ENCODE peak calls at places on chromosomes 3 and 15, in ten cellular contexts. One of them, this sample, is unnamed.

GRCh38 chr3:174775603-174776002 is 83.5 kb upstream of the NAALADL2 start:
- DNase-seq in stomach: no peak
- DNase-seq in HL-60: no peak
- DNase-seq in lower lobe of right lung: no peak
- DNase-seq in endothelial cell of umbilical vein: peak
- DNase-seq in IMR-90: peak
- DNase-seq in caudate nucleus: no peak
- DNase-seq in heart right ventricle: no peak
- DNase-seq in SK-N-SH: no peak
- DNase-seq in CD8-positive, alpha-beta T cell: no peak
- DNase-seq in this sample: no peak

GRCh38 chr15:89121414-89121813 is 33.2 kb downstream of the ABHD2 start:
- DNase-seq in endothelial cell of umbilical vein: no peak
- DNase-seq in IMR-90: no peak
- DNase-seq in HL-60: no peak
- DNase-seq in caudate nucleus: no peak
- DNase-seq in heart right ventricle: no peak
- DNase-seq in CD8-positive, alpha-beta T cell: no peak
- DNase-seq in SK-N-SH: no peak
- DNase-seq in lower lobe of right lung: no peak
- DNase-seq in stomach: peak
- DNase-seq in this sample: no peak

GRCh38 chr3:16060358-16060852 is 114.1 kb upstream of the GALNT15 start:
- DNase-seq in stomach: no peak
- DNase-seq in CD8-positive, alpha-beta T cell: no peak
- DNase-seq in IMR-90: peak
- DNase-seq in endothelial cell of umbilical vein: peak
- DNase-seq in heart right ventricle: no peak
- DNase-seq in HL-60: no peak
- DNase-seq in lower lobe of right lung: no peak
- DNase-seq in SK-N-SH: no peak
- DNase-seq in caudate nucleus: no peak
- DNase-seq in this sample: peak

GRCh38 chr3:177944228-177944661 is 592.0 kb upstream of the KCNMB2 start:
- DNase-seq in CD8-positive, alpha-beta T cell: peak
- DNase-seq in SK-N-SH: no peak
- DNase-seq in caudate nucleus: no peak
- DNase-seq in endothelial cell of umbilical vein: peak
- DNase-seq in lower lobe of right lung: no peak
- DNase-seq in HL-60: peak
- DNase-seq in stomach: no peak
- DNase-seq in heart right ventricle: no peak
- DNase-seq in IMR-90: peak
- DNase-seq in this sample: no peak

GRCh38 chr3:165133188-165133899 is 55.0 kb upstream of the SI start:
- DNase-seq in SK-N-SH: no peak
- DNase-seq in heart right ventricle: no peak
- DNase-seq in caudate nucleus: no peak
- DNase-seq in CD8-positive, alpha-beta T cell: no peak
- DNase-seq in lower lobe of right lung: no peak
- DNase-seq in endothelial cell of umbilical vein: no peak
- DNase-seq in stomach: no peak
- DNase-seq in HL-60: no peak
- DNase-seq in IMR-90: no peak
- DNase-seq in this sample: no peak

GRCh38 chr3:128282392-128283196 is 129.3 kb downstream of the EEFSEC start:
- DNase-seq in heart right ventricle: peak
- DNase-seq in CD8-positive, alpha-beta T cell: no peak
- DNase-seq in IMR-90: peak
- DNase-seq in lower lobe of right lung: no peak
- DNase-seq in HL-60: no peak
- DNase-seq in SK-N-SH: peak
- DNase-seq in stomach: no peak
- DNase-seq in caudate nucleus: no peak
- DNase-seq in endothelial cell of umbilical vein: no peak
- DNase-seq in this sample: no peak

GRCh38 chr15:31341036-31341435 is 14.4 kb downstream of the KLF13 start:
- DNase-seq in caudate nucleus: peak
- DNase-seq in SK-N-SH: no peak
- DNase-seq in CD8-positive, alpha-beta T cell: no peak
- DNase-seq in lower lobe of right lung: no peak
- DNase-seq in IMR-90: no peak
- DNase-seq in heart right ventricle: no peak
- DNase-seq in endothelial cell of umbilical vein: no peak
- DNase-seq in stomach: no peak
- DNase-seq in HL-60: no peak
- DNase-seq in this sample: no peak

GRCh38 chr15:77753238-77753873 is 120.6 kb upstream of the LINGO1 start:
- DNase-seq in caudate nucleus: peak
- DNase-seq in SK-N-SH: no peak
- DNase-seq in heart right ventricle: peak
- DNase-seq in CD8-positive, alpha-beta T cell: no peak
- DNase-seq in IMR-90: peak
- DNase-seq in stomach: no peak
- DNase-seq in HL-60: no peak
- DNase-seq in lower lobe of right lung: no peak
- DNase-seq in endothelial cell of umbilical vein: peak
- DNase-seq in this sample: no peak

GRCh38 chr3:184583345-184584000 is 21.9 kb downstream of the EPHB3 start:
- DNase-seq in lower lobe of right lung: no peak
- DNase-seq in heart right ventricle: peak
- DNase-seq in stomach: no peak
- DNase-seq in caudate nucleus: peak
- DNase-seq in CD8-positive, alpha-beta T cell: no peak
- DNase-seq in SK-N-SH: peak
- DNase-seq in endothelial cell of umbilical vein: no peak
- DNase-seq in HL-60: no peak
- DNase-seq in IMR-90: no peak
- DNase-seq in this sample: no peak
- H3K27ac ChIP-seq in lower lobe of right lung: peak
- H3K27ac ChIP-seq in heart right ventricle: peak
- H3K27ac ChIP-seq in stomach: peak
- H3K27ac ChIP-seq in caudate nucleus: peak
- H3K27ac ChIP-seq in CD8-positive, alpha-beta T cell: no peak
- H3K27ac ChIP-seq in SK-N-SH: no peak
- H3K27ac ChIP-seq in endothelial cell of umbilical vein: no peak
- H3K27ac ChIP-seq in HL-60: no peak
- H3K27ac ChIP-seq in IMR-90: no peak
- H3K27ac ChIP-seq in this sample: no peak

DNA sequence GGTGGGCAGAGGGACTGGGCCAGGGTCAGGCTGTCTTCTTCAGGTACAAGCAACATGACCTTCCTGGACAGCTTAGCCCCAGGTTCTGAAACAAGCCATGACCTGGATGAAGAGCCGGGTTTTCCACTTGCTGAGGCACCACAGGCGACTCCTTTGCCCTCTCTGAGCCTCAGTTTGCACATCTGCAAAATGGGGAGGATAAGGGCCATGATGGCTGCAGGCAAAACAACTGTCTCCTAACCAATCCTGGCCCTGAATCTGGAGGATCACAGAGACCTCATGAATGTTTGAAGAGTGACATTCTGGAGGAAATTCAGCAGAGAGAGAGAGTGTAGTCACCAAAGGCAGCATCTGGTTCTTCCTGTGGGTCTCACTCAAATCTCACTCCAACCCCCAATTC is 8.0 kb downstream of the SLC6A1 start:
- DNase-seq in endothelial cell of umbilical vein: no peak
- DNase-seq in caudate nucleus: no peak
- DNase-seq in lower lobe of right lung: no peak
- DNase-seq in stomach: no peak
- DNase-seq in SK-N-SH: no peak
- DNase-seq in IMR-90: no peak
- DNase-seq in heart right ventricle: no peak
- DNase-seq in CD8-positive, alpha-beta T cell: no peak
- DNase-seq in HL-60: no peak
- DNase-seq in this sample: no peak
- H3K27ac ChIP-seq in endothelial cell of umbilical vein: no peak
- H3K27ac ChIP-seq in caudate nucleus: peak
- H3K27ac ChIP-seq in lower lobe of right lung: no peak
- H3K27ac ChIP-seq in stomach: no peak
- H3K27ac ChIP-seq in SK-N-SH: no peak
- H3K27ac ChIP-seq in IMR-90: no peak
- H3K27ac ChIP-seq in heart right ventricle: no peak
- H3K27ac ChIP-seq in CD8-positive, alpha-beta T cell: no peak
- H3K27ac ChIP-seq in HL-60: no peak
- H3K27ac ChIP-seq in this sample: no peak

GRCh38 chr15:39124155-39124924 is 456.5 kb upstream of the THBS1 start:
- DNase-seq in stomach: no peak
- DNase-seq in heart right ventricle: no peak
- DNase-seq in caudate nucleus: no peak
- DNase-seq in lower lobe of right lung: no peak
- DNase-seq in IMR-90: peak
- DNase-seq in SK-N-SH: no peak
- DNase-seq in HL-60: no peak
- DNase-seq in CD8-positive, alpha-beta T cell: no peak
- DNase-seq in endothelial cell of umbilical vein: peak
- DNase-seq in this sample: no peak
- H3K27ac ChIP-seq in stomach: no peak
- H3K27ac ChIP-seq in heart right ventricle: no peak
- H3K27ac ChIP-seq in caudate nucleus: no peak
- H3K27ac ChIP-seq in lower lobe of right lung: no peak
- H3K27ac ChIP-seq in IMR-90: peak
- H3K27ac ChIP-seq in SK-N-SH: no peak
- H3K27ac ChIP-seq in HL-60: no peak
- H3K27ac ChIP-seq in CD8-positive, alpha-beta T cell: no peak
- H3K27ac ChIP-seq in endothelial cell of umbilical vein: peak
- H3K27ac ChIP-seq in this sample: peak

GRCh38 chr3:124837730-124838186 is 49.4 kb downstream of the ITGB5 start:
- DNase-seq in stomach: peak
- DNase-seq in HL-60: no peak
- DNase-seq in IMR-90: peak
- DNase-seq in lower lobe of right lung: no peak
- DNase-seq in caudate nucleus: no peak
- DNase-seq in endothelial cell of umbilical vein: peak
- DNase-seq in SK-N-SH: peak
- DNase-seq in CD8-positive, alpha-beta T cell: no peak
- DNase-seq in heart right ventricle: peak
- DNase-seq in this sample: no peak
- H3K27ac ChIP-seq in stomach: peak
- H3K27ac ChIP-seq in HL-60: no peak
- H3K27ac ChIP-seq in IMR-90: peak
- H3K27ac ChIP-seq in lower lobe of right lung: peak
- H3K27ac ChIP-seq in caudate nucleus: peak
- H3K27ac ChIP-seq in endothelial cell of umbilical vein: peak
- H3K27ac ChIP-seq in SK-N-SH: peak
- H3K27ac ChIP-seq in CD8-positive, alpha-beta T cell: no peak
- H3K27ac ChIP-seq in heart right ventricle: peak
- H3K27ac ChIP-seq in this sample: no peak

GRCh38 chr3:143855183-143855582 is 6.9 kb upstream of the SLC9A9 start:
- DNase-seq in IMR-90: no peak
- DNase-seq in CD8-positive, alpha-beta T cell: no peak
- DNase-seq in SK-N-SH: no peak
- DNase-seq in heart right ventricle: no peak
- DNase-seq in stomach: no peak
- DNase-seq in HL-60: no peak
- DNase-seq in lower lobe of right lung: no peak
- DNase-seq in caudate nucleus: no peak
- DNase-seq in endothelial cell of umbilical vein: no peak
- DNase-seq in this sample: no peak

GRCh38 chr3:143865302-143865701 is 17.0 kb upstream of the SLC9A9 start:
- DNase-seq in IMR-90: peak
- DNase-seq in SK-N-SH: no peak
- DNase-seq in caudate nucleus: no peak
- DNase-seq in stomach: no peak
- DNase-seq in CD8-positive, alpha-beta T cell: no peak
- DNase-seq in heart right ventricle: no peak
- DNase-seq in endothelial cell of umbilical vein: no peak
- DNase-seq in HL-60: no peak
- DNase-seq in lower lobe of right lung: no peak
- DNase-seq in this sample: no peak

GRCh38 chr3:143856252-143856977 is 8.1 kb upstream of the SLC9A9 start:
- DNase-seq in CD8-positive, alpha-beta T cell: no peak
- DNase-seq in HL-60: no peak
- DNase-seq in lower lobe of right lung: no peak
- DNase-seq in heart right ventricle: no peak
- DNase-seq in caudate nucleus: no peak
- DNase-seq in stomach: no peak
- DNase-seq in SK-N-SH: no peak
- DNase-seq in endothelial cell of umbilical vein: no peak
- DNase-seq in IMR-90: no peak
- DNase-seq in this sample: no peak

DNA sequence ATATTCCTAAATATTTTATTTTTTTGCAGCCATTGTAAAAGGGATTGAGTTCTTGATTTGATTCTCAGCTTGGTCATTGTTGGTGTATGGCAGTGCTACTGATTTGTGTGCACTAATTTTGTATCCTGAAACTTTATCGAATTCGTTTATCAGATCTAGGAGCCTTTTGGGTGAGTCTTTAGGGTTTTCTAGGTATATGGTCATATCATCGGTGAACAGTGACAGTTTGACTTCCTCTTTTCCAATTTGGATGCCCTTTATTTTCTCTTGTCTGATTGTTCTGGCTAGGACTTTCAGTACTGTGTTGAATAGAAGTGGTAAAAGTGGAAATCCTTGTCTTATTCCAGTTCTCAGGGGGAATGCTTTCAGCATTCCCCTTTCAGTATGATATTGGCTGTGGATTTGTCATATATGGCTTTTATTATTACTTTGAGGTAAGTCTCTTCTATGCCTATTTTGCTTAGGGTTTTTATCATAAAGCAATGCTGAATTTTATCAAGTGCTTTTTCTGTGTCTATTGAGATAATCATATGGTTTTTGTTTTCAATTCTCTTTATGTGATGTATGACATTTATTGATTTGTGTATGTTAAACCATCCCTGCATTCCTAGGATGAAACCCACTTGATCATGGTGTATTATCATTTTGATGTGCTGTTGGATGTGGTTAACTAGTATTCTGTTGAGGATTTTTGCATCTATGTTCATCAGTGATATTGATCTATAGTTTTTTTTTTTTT is 11.4 kb upstream of the SLC9A9 start:
- DNase-seq in SK-N-SH: no peak
- DNase-seq in HL-60: no peak
- DNase-seq in caudate nucleus: no peak
- DNase-seq in lower lobe of right lung: no peak
- DNase-seq in endothelial cell of umbilical vein: no peak
- DNase-seq in IMR-90: no peak
- DNase-seq in stomach: no peak
- DNase-seq in CD8-positive, alpha-beta T cell: no peak
- DNase-seq in heart right ventricle: no peak
- DNase-seq in this sample: no peak
- H3K27ac ChIP-seq in SK-N-SH: no peak
- H3K27ac ChIP-seq in HL-60: no peak
- H3K27ac ChIP-seq in caudate nucleus: no peak
- H3K27ac ChIP-seq in lower lobe of right lung: no peak
- H3K27ac ChIP-seq in endothelial cell of umbilical vein: no peak
- H3K27ac ChIP-seq in IMR-90: no peak
- H3K27ac ChIP-seq in stomach: no peak
- H3K27ac ChIP-seq in CD8-positive, alpha-beta T cell: no peak
- H3K27ac ChIP-seq in heart right ventricle: no peak
- H3K27ac ChIP-seq in this sample: no peak